ENCODE peak calls at places on chromosome 18, in six cellular contexts. T, N, S, A, L and W are unnamed samples.

GRCh38 chr18:48707636-48708296 is 168.9 kb downstream of the CTIF start:
- DNase-seq in T (no peak), N (no peak), S (no peak), A (no peak), L (no peak), W (no peak)

GRCh38 chr18:63005306-63005705 is 290.0 kb downstream of the PHLPP1 start:
- DNase-seq in T (no peak), N (no peak), S (no peak), A (no peak), L (no peak), W (no peak)

GRCh38 chr18:24086082-24086481 is 52.8 kb upstream of the CABYR start:
- DNase-seq in T (no peak), N (no peak), S (no peak), A (no peak), L (no peak), W (no peak)

GRCh38 chr18:56532176-56532840 is 106.1 kb downstream of the TXNL1 start:
- DNase-seq in T (no peak), N (no peak), S (peak), A (peak), L (no peak), W (no peak)

GRCh38 chr18:2898131-2898640 is 51.4 kb downstream of the EMILIN2 start:
- DNase-seq in T (no peak), N (no peak), S (peak), A (no peak), L (no peak), W (no peak)

GRCh38 chr18:13267517-13267916 is 49.0 kb downstream of the LDLRAD4 start:
- DNase-seq in T (no peak), N (no peak), S (peak), A (no peak), L (no peak), W (no peak)

GRCh38 chr18:9869713-9870430 is 15.9 kb upstream of the TXNDC2 start:
- DNase-seq in T (no peak), N (no peak), S (peak), A (no peak), L (no peak), W (no peak)

GRCh38 chr18:78904179-78904531 is 75.5 kb upstream of the SALL3 start:
- DNase-seq in T (no peak), N (no peak), S (no peak), A (no peak), L (no peak), W (no peak)

GRCh38 chr18:33210575-33211189 is 229.8 kb downstream of the CCDC178 start:
- DNase-seq in T (peak), N (no peak), S (peak), A (no peak), L (peak), W (peak)

GRCh38 chr18:35747894-35748472 is 166.4 kb downstream of the GALNT1 start:
- DNase-seq in T (no peak), N (no peak), S (no peak), A (no peak), L (no peak), W (no peak)

GRCh38 chr18:23779696-23780303 is 90.5 kb downstream of the LAMA3 start:
- DNase-seq in T (no peak), N (no peak), S (peak), A (peak), L (no peak), W (no peak)

GRCh38 chr18:12946549-12947354 is 1.1 kb upstream of the SEH1L start:
- DNase-seq in T (no peak), N (peak), S (peak), A (peak), L (peak), W (no peak)

GRCh38 chr18:50473896-50474295 is 86.0 kb upstream of the MAPK4 start:
- DNase-seq in T (no peak), N (no peak), S (no peak), A (no peak), L (peak), W (no peak)

GRCh38 chr18:59311631-59312030 is 6.8 kb downstream of the CPLX4 start:
- DNase-seq in T (no peak), N (no peak), S (peak), A (no peak), L (no peak), W (no peak)

GRCh38 chr18:74796928-74797576 is 199.4 kb downstream of the ZNF407 start:
- DNase-seq in T (no peak), N (no peak), S (peak), A (peak), L (peak), W (no peak)

GRCh38 chr18:686339-687111 is 25.9 kb downstream of the ENOSF1 start:
- DNase-seq in T (no peak), N (no peak), S (no peak), A (no peak), L (no peak), W (no peak)

GRCh38 chr18:79782566-79783308 is 15.0 kb upstream of the KCNG2 start:
- DNase-seq in T (no peak), N (no peak), S (no peak), A (no peak), L (no peak), W (no peak)

GRCh38 chr18:37403100-37403781 is 162.4 kb downstream of the CELF4 start:
- DNase-seq in T (peak), N (peak), S (peak), A (peak), L (no peak), W (no peak)

GRCh38 chr18:12839057-12839525 is 44.9 kb downstream of the PTPN2 start:
- DNase-seq in T (no peak), N (no peak), S (peak), A (no peak), L (no peak), W (no peak)

GRCh38 chr18:26502834-26503233 is 45.5 kb downstream of the KCTD1 start:
- DNase-seq in T (no peak), N (no peak), S (no peak), A (no peak), L (no peak), W (no peak)

GRCh38 chr18:77557030-77557429 is 307.4 kb downstream of the GALR1 start:
- DNase-seq in T (no peak), N (no peak), S (no peak), A (no peak), L (no peak), W (no peak)

GRCh38 chr18:46220116-46220515 is 115.9 kb downstream of the HAUS1 start:
- DNase-seq in T (no peak), N (no peak), S (peak), A (peak), L (no peak), W (no peak)

GRCh38 chr18:48813833-48814489 is 136.8 kb downstream of the SMAD7 start:
- DNase-seq in T (peak), N (no peak), S (no peak), A (no peak), L (no peak), W (no peak)

GRCh38 chr18:51668101-51668500 is 470.6 kb upstream of the MEX3C start:
- DNase-seq in T (peak), N (peak), S (peak), A (peak), L (peak), W (peak)

GRCh38 chr18:7741640-7742039 is 174.5 kb downstream of the PTPRM start:
- DNase-seq in T (no peak), N (no peak), S (no peak), A (no peak), L (no peak), W (no peak)

GRCh38 chr18:47036298-47036874 is 965 bp upstream of the ELOA2 start:
- DNase-seq in T (peak), N (peak), S (peak), A (no peak), L (peak), W (no peak)